ENCODE peak calls at places on chromosomes 11 and 22, in four cellular contexts. E is stomach, F is transverse colon, T is H1. U is an unnamed sample.
A peak's percentile ranks its signal among the peaks of the same experiment; 100 is the strongest.

GRCh38 chr11:122105009-122105828 is 10.8 kb downstream of the BLID start:
- DNase-seq in E (no peak), F (no peak), T (no peak), U (no peak)

GRCh38 chr11:122100222-122101080 is 15.6 kb downstream of the BLID start:
- DNase-seq in E (no peak), F (peak; percentile 15), T (no peak), U (no peak)

GRCh38 chr11:28461338-28461737 is 353.1 kb downstream of the METTL15 start:
- DNase-seq in E (no peak), F (no peak), T (no peak), U (no peak)

GRCh38 chr11:55942785-55943392 is 6.7 kb upstream of the OR5I1 start:
- DNase-seq in E (no peak), F (no peak), T (no peak), U (peak; percentile 56)

GRCh38 chr11:132874638-132875037 is 657.7 kb downstream of the OPCML start:
- DNase-seq in E (no peak), F (no peak), T (no peak), U (no peak)

GRCh38 chr11:17599460-17599925 is 52.4 kb downstream of the OTOG start:
- DNase-seq in E (peak; percentile 23), F (no peak), T (no peak), U (no peak)

GRCh38 chr11:44315947-44316387 is 6.0 kb upstream of the ALX4 start:
- DNase-seq in E (no peak), F (no peak), T (no peak), U (no peak)

GRCh38 chr11:72224587-72225410 is at the start of gene INPPL1:
- DNase-seq in E (peak; percentile 58), F (peak; percentile 64), T (no peak), U (peak; percentile 51)

GRCh38 chr11:13105237-13105844 is 96.2 kb downstream of the RASSF10 start:
- DNase-seq in E (peak; percentile 75), F (peak; percentile 22), T (no peak), U (peak; percentile 91)

GRCh38 chr11:62545437-62546243 is 966 bp downstream of the AHNAK start:
- DNase-seq in E (peak; percentile 89), F (peak; percentile 93), T (peak; percentile 53), U (peak; percentile 40)
- TF ChIP-seq POLR2A in E (no peak), F (no peak), T (no peak), U (no peak)

GRCh38 chr22:43205261-43205691 is 18.3 kb upstream of the TTLL12 start:
- DNase-seq in E (no peak), F (no peak), T (no peak), U (no peak)
- TF ChIP-seq POLR2A in E (no peak), F (no peak), T (no peak), U (no peak)

DNA sequence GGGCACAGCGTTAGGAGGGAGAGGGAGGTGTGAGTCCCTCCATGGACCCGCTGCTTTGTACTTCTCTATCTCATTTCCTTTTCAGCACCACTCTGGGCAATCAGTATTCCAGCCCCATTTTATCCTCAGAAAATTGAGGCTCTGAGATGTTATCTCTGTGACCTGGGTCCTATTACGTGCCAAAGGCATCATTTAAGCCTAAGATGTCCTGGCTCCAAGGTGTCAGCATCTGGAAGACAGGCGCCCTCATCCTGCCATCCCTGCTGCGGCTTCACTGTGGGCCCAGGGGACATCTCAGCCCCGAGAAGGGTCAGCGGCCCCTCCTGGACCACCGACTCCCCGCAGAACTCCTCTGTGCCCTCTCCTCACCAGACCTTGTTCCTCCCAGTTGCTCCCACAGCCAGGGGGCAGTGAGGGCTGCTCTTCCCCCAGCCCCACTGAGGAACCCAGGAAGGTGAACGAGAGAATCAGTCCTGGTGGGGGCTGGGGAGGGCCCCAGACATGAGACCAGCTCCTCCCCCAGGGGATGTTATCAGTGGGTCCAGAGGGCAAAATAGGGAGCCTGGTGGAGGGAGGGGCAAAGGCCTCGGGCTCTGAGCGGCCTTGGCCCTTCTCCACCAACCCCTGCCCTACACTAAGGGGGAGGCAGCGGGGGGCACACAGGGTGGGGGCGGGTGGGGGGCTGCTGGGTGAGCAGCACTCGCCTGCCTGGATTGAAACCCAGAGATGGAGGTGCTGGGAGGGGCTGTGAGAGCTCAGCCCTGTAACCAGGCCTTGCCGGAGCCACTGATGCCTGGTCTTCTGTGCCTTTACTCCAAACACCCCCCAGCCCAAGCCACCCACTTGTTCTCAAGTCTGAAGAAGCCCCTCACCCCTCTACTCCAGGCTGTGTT is 829 bp upstream of the APOC3 start:
- DNase-seq in E (no peak), F (no peak), T (no peak), U (peak; percentile 37)
- TF ChIP-seq POLR2A in E (no peak), F (no peak), T (no peak), U (no peak)

GRCh38 chr11:65609711-65610110 is 4.3 kb downstream of the MAP3K11 start:
- DNase-seq in E (no peak), F (no peak), T (no peak), U (no peak)
- TF ChIP-seq POLR2A in E (no peak), F (no peak), T (no peak), U (no peak)

GRCh38 chr11:14310696-14311095 is 48.3 kb downstream of the RRAS2 start:
- DNase-seq in E (no peak), F (no peak), T (no peak), U (no peak)
- TF ChIP-seq POLR2A in E (no peak), F (no peak), T (no peak), U (no peak)

GRCh38 chr11:26993965-26994446 is at the start of gene FIBIN:
- DNase-seq in E (no peak), F (peak; percentile 10), T (no peak), U (no peak)
- TF ChIP-seq POLR2A in E (no peak), F (peak; percentile 19), T (no peak), U (no peak)

U was measured in erythroblast.